ENCODE peak calls at places on chromosomes 16 and 17, in four cellular contexts. D, U, I and O are unnamed samples.
A peak's percentile ranks its signal among the peaks of the same experiment; 100 is the strongest.

GRCh38 chr16:5025171-5025632 is 8.5 kb downstream of the NAGPA start:
- DNase-seq in D (no peak), U (peak; percentile 55), I (no peak), O (no peak)

GRCh38 chr16:12611006-12611477 is 192.6 kb downstream of the CPPED1 start:
- DNase-seq in D (no peak), U (peak; percentile 60), I (no peak), O (no peak)

GRCh38 chr17:39461911-39462641 is 790 bp downstream of the CDK12 start:
- DNase-seq in D (peak; percentile 32), U (peak; percentile 84), I (peak; percentile 36), O (no peak)

GRCh38 chr16:12617401-12617819 is 186.3 kb downstream of the CPPED1 start:
- DNase-seq in D (no peak), U (no peak), I (no peak), O (no peak)

GRCh38 chr17:31008374-31009035 is 37.7 kb downstream of the RNF135 start:
- DNase-seq in D (no peak), U (no peak), I (no peak), O (peak; percentile 41)

GRCh38 chr17:42881768-42882565 is 18.6 kb upstream of the G6PC1 start:
- DNase-seq in D (no peak), U (no peak), I (no peak), O (no peak)

GRCh38 chr16:57318240-57318970 is 33.9 kb upstream of the PLLP start:
- DNase-seq in D (no peak), U (no peak), I (no peak), O (no peak)

GRCh38 chr16:88589441-88589840 is 19.2 kb downstream of the ZC3H18 start:
- DNase-seq in D (no peak), U (no peak), I (no peak), O (no peak)

GRCh38 chr16:75372236-75372856 is 61.0 kb downstream of the CFDP1 start:
- DNase-seq in D (no peak), U (no peak), I (no peak), O (no peak)

GRCh38 chr16:57941016-57941656 is 29.8 kb downstream of the CNGB1 start:
- DNase-seq in D (no peak), U (no peak), I (no peak), O (no peak)

GRCh38 chr17:60091908-60092331 is 13.2 kb upstream of the HEATR6 start:
- DNase-seq in D (no peak), U (no peak), I (no peak), O (no peak)

GRCh38 chr17:29585080-29585751 is 4.2 kb downstream of the GIT1 start:
- DNase-seq in D (no peak), U (peak; percentile 30), I (no peak), O (no peak)

GRCh38 chr17:49944451-49944850 is 24.5 kb upstream of the DLX4 start:
- DNase-seq in D (no peak), U (no peak), I (no peak), O (no peak)

GRCh38 chr16:5044011-5044540 is 10.3 kb upstream of the NAGPA start:
- DNase-seq in D (no peak), U (no peak), I (no peak), O (no peak)

GRCh38 chr17:46865100-46865499 is 13.7 kb downstream of the WNT9B start:
- DNase-seq in D (no peak), U (no peak), I (no peak), O (no peak)

GRCh38 chr16:84278968-84279367 is 15.7 kb upstream of the WFDC1 start:
- DNase-seq in D (no peak), U (no peak), I (no peak), O (no peak)

GRCh38 chr17:42527932-42528331 is 8.1 kb upstream of the NAGLU start:
- DNase-seq in D (no peak), U (no peak), I (peak; percentile 58), O (no peak)

GRCh38 chr17:38604479-38605229 is 1.1 kb downstream of the SRCIN1 start:
- DNase-seq in D (no peak), U (peak; percentile 77), I (peak; percentile 36), O (no peak)

GRCh38 chr17:43531955-43532354 is 14.2 kb downstream of the ETV4 start:
- DNase-seq in D (no peak), U (no peak), I (peak; percentile 53), O (no peak)

GRCh38 chr16:67279296-67280089 is at the start of gene PLEKHG4:
- DNase-seq in D (peak; percentile 13), U (peak; percentile 91), I (peak; percentile 69), O (peak; percentile 95)

GRCh38 chr17:3008336-3009279 is 54.8 kb downstream of the OR1D5 start:
- DNase-seq in D (no peak), U (no peak), I (no peak), O (no peak)

GRCh38 chr16:89847930-89848297 is 19.6 kb downstream of the SPIRE2 start:
- DNase-seq in D (no peak), U (no peak), I (no peak), O (no peak)

GRCh38 chr17:35775039-35775438 is 14.4 kb downstream of the C17orf50 start:
- DNase-seq in D (no peak), U (no peak), I (no peak), O (no peak)

GRCh38 chr16:16158741-16159374 is 64.4 kb downstream of the ABCC6 start:
- DNase-seq in D (no peak), U (no peak), I (no peak), O (no peak)

GRCh38 chr17:35257080-35257701 is 14.3 kb downstream of the SLFN5 start:
- DNase-seq in D (no peak), U (no peak), I (peak; percentile 7), O (no peak)

GRCh38 chr16:12453832-12454231 is 349.9 kb downstream of the CPPED1 start:
- DNase-seq in D (no peak), U (peak; percentile 8), I (no peak), O (no peak)

GRCh38 chr17:40416671-40417070 is 1.0 kb downstream of the TOP2A start:
- DNase-seq in D (no peak), U (no peak), I (no peak), O (no peak)

GRCh38 chr16:30895592-30896202 is 717 bp upstream of the CTF1 start:
- DNase-seq in D (no peak), U (peak; percentile 87), I (no peak), O (no peak)

GRCh38 chr16:69408451-69408850 is 16.0 kb upstream of the CYB5B start:
- DNase-seq in D (no peak), U (no peak), I (no peak), O (no peak)

GRCh38 chr16:30569746-30570325 is 1.7 kb downstream of the ZNF688 start:
- DNase-seq in D (no peak), U (no peak), I (no peak), O (no peak)

GRCh38 chr16:88815901-88816589 is 4.3 kb upstream of the APRT start:
- DNase-seq in D (no peak), U (no peak), I (peak; percentile 35), O (no peak)

GRCh38 chr17:81183316-81183715 is 17.3 kb upstream of the AATK start:
- DNase-seq in D (no peak), U (no peak), I (no peak), O (no peak)

DNA sequence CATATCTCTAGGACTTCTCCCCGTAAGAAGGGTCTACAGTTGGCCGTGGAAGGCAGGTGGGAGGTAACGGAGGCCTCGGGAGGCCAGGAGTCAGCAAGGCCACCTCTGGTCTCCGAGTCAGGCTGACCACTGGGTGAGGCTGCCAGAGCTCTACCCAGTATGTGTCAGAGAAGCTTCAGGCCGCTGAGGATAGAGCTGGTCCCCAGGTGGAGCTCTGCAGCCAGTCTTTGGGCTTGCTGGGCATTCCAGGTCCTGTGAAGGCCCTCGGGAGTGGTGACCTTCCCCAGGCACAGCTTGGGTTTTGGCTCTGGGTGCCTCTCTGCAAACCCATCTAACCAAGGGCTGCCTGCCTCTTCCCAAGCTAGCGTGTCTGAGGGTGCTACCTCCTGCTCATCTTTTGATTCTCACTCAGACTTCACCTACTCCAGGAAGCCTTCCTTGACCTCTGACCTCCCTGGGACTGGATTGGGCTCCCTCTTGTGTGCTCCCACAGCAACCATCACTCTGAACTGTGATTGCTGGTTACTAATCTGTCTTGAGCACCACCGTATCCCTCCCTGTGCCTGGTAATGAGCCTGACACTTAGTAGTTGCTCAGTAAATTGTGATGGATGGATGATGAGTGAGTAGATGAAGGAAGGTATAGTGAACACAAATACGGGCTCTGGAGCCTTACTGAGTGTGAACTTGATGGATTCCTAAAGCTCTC is 22.3 kb downstream of the RHBDL3 start:
- DNase-seq in D (no peak), U (no peak), I (no peak), O (no peak)
- TF ChIP-seq BHLHE40 in D (no peak), U (no peak), I (no peak), O (no peak)

GRCh38 chr17:79679631-79680340 is 51.0 kb upstream of the ENPP7 start:
- DNase-seq in D (no peak), U (no peak), I (no peak), O (no peak)
- TF ChIP-seq SP1 in D (no peak), U (no peak), I (no peak), O (no peak)

GRCh38 chr17:77795685-77796084 is 162.8 kb upstream of the TNRC6C start:
- DNase-seq in D (no peak), U (no peak), I (no peak), O (no peak)

GRCh38 chr17:77796201-77796860 is 162.2 kb upstream of the TNRC6C start:
- DNase-seq in D (no peak), U (no peak), I (no peak), O (no peak)

GRCh38 chr17:77801545-77802332 is 156.8 kb upstream of the TNRC6C start:
- DNase-seq in D (no peak), U (no peak), I (no peak), O (no peak)

GRCh38 chr17:77800832-77801231 is 157.7 kb upstream of the TNRC6C start:
- DNase-seq in D (no peak), U (no peak), I (no peak), O (no peak)

GRCh38 chr17:77798481-77798880 is 160.0 kb upstream of the TNRC6C start:
- DNase-seq in D (no peak), U (no peak), I (no peak), O (no peak)
- TF ChIP-seq BHLHE40 in D (no peak), U (no peak), I (no peak), O (no peak)

GRCh38 chr17:83147285-83147684 is 67.9 kb downstream of the METRNL start:
- DNase-seq in D (no peak), U (no peak), I (no peak), O (no peak)
- TF ChIP-seq SP1 in D (no peak), U (no peak), I (no peak), O (no peak)

GRCh38 chr17:13073013-13073412 is 55.2 kb upstream of the ELAC2 start:
- DNase-seq in D (no peak), U (no peak), I (no peak), O (no peak)

GRCh38 chr17:13079010-13079409 is 61.2 kb upstream of the ELAC2 start:
- DNase-seq in D (no peak), U (no peak), I (no peak), O (no peak)

GRCh38 chr17:13074026-13074425 is 56.2 kb upstream of the ELAC2 start:
- DNase-seq in D (no peak), U (no peak), I (no peak), O (no peak)

GRCh38 chr17:13078591-13078990 is 60.8 kb upstream of the ELAC2 start:
- DNase-seq in D (no peak), U (no peak), I (no peak), O (no peak)

DNA sequence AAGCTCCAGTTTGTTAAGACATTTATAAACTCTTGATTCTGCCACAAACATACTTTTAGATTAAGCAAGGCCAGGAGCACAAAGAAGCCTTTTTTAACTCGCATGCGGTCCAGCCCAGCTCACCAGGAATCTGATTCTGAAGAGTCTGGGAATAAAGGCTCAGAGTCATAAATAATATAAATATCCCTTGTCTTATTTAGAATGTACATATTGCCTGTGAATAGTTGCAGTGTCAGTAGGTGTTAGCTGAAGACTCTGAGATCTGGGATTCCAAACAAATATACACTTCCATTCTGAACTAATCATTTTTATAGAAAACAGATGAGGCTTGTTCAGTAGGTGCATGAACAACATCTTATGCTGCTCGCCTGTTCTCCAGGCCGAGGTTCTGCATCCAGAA is 59.1 kb upstream of the ELAC2 start:
- DNase-seq in D (no peak), U (no peak), I (no peak), O (no peak)
- TF ChIP-seq BHLHE40 in D (no peak), U (no peak), I (no peak), O (no peak)